ENCODE peak calls at places on chromosomes 6 and 20, in six cellular contexts. W is IMR-90, G is GM12878, Y is K562, H is HepG2, I is SK-N-SH. K is an unnamed sample.

GRCh38 chr6:47405273-47405672 is 72.3 kb upstream of the CD2AP start:
- DNase-seq in W (no peak), G (no peak), Y (no peak), H (no peak), I (no peak), K (no peak)

GRCh38 chr6:8172510-8172909 is 70.2 kb upstream of the EEF1E1 start:
- DNase-seq in W (no peak), G (no peak), Y (no peak), H (no peak), I (no peak), K (no peak)

GRCh38 chr20:35991142-35991771 is 22.9 kb downstream of the CNBD2 start:
- DNase-seq in W (peak; percentile 34), G (no peak), Y (peak; percentile 47), H (peak; percentile 35), I (peak; percentile 49), K (peak; percentile 79)

GRCh38 chr20:48661575-48662473 is 166.0 kb downstream of the PREX1 start:
- DNase-seq in W (no peak), G (no peak), Y (no peak), H (no peak), I (no peak), K (no peak)

GRCh38 chr6:2038096-2038495 is 207.3 kb downstream of the GMDS start:
- DNase-seq in W (peak; percentile 37), G (no peak), Y (no peak), H (no peak), I (peak; percentile 59), K (no peak)

GRCh38 chr20:37379967-37380828 is 34.3 kb downstream of the SRC start:
- DNase-seq in W (peak; percentile 67), G (no peak), Y (no peak), H (peak; percentile 97), I (peak; percentile 3), K (peak; percentile 44)

GRCh38 chr20:32474009-32474716 is 111.0 kb downstream of the NOL4L start:
- DNase-seq in W (no peak), G (no peak), Y (peak; percentile 43), H (peak; percentile 43), I (peak; percentile 22), K (no peak)

GRCh38 chr6:8664070-8664469 is 228.7 kb upstream of the SLC35B3 start:
- DNase-seq in W (no peak), G (no peak), Y (no peak), H (no peak), I (no peak), K (no peak)

GRCh38 chr20:33663161-33664084 is 1.3 kb downstream of the C20orf144 start:
- DNase-seq in W (peak; percentile 60), G (no peak), Y (peak; percentile 88), H (peak; percentile 70), I (peak; percentile 93), K (peak; percentile 73)

GRCh38 chr6:165846123-165846966 is 183.3 kb upstream of the PDE10A start:
- DNase-seq in W (peak; percentile 8), G (no peak), Y (no peak), H (no peak), I (no peak), K (no peak)

GRCh38 chr6:152368761-152369624 is 268.2 kb downstream of the SYNE1 start:
- DNase-seq in W (peak; percentile 35), G (no peak), Y (no peak), H (no peak), I (no peak), K (no peak)

GRCh38 chr20:208937-209566 is 18.0 kb upstream of the DEFB129 start:
- DNase-seq in W (peak; percentile 79), G (no peak), Y (peak; percentile 30), H (peak; percentile 64), I (peak; percentile 41), K (peak; percentile 72)

GRCh38 chr20:35269055-35269781 is 8.7 kb downstream of the MMP24OS start:
- DNase-seq in W (peak; percentile 62), G (no peak), Y (peak; percentile 80), H (peak; percentile 77), I (peak; percentile 93), K (peak; percentile 76)

GRCh38 chr20:59776626-59777320 is 156.7 kb downstream of the SYCP2 start:
- DNase-seq in W (no peak), G (no peak), Y (no peak), H (no peak), I (peak; percentile 7), K (no peak)

GRCh38 chr6:158262082-158262481 is 50.2 kb upstream of the TULP4 start:
- DNase-seq in W (no peak), G (no peak), Y (no peak), H (no peak), I (no peak), K (no peak)

GRCh38 chr6:30447237-30447636 is 42.1 kb upstream of the HLA-E start:
- DNase-seq in W (peak; percentile 8), G (no peak), Y (no peak), H (peak; percentile 47), I (no peak), K (peak; percentile 24)

DNA sequence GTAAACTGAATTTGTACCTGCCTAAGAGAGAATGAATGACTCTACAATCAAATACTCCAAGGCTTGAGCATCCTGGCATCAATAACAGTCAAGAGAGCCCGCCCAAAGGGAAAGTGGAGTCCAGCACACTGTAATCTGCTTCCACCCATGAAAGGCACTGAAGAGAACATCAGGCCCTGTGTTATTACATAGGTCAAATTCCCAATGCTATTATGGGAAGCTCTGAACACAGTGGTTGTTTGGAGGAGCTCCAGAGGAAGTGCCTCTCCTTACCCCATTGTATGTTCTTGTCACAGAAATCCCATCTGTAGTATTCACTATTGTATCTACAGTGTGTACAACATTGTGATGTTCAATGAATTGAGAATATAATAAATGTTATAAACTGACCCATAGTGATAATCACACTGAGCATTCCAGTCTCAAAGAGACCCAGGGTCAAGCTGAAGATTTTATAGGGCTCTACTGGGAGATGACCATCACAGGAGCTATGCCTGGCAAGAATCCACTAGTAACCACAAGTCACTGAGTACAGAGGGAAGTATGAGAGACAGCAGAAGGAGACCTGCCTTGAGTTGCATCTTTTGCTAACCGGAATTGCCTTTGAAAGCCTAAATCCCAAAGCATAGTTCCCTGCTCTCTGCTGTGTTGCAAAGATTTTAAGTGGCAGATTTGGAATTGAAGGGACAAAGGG is 446.7 kb downstream of the GJA1 start:
- DNase-seq in W (peak; percentile 92), G (no peak), Y (no peak), H (no peak), I (no peak), K (no peak)
- TF ChIP-seq SMC3 in W (no peak), G (no peak), Y (no peak), H (no peak), I (no peak), K (no peak)

GRCh38 chr20:44054849-44055248 is 132.1 kb downstream of the JPH2 start:
- DNase-seq in W (no peak), G (no peak), Y (no peak), H (no peak), I (no peak), K (no peak)
- TF ChIP-seq SMC3 in W (no peak), G (no peak), Y (no peak), H (no peak), I (no peak), K (no peak)

DNA sequence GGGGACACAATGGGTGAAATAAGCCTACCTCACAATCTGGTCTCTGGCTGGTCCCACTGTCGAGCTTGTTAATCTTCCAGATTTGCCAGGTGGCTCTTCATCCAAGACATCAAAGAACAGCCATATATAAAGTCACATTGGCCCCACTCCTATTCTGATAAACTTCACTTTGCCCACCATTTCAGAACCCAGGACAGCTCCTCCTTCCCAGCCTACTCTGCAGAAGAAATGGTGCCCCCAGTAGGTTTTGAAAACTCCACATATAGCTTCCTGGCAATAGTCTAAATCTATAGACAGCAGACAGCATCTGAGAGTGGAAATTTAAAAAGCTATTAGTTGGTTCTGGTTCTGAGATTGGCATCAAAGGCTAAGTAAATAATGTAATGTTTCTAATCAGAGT is 143.1 kb upstream of the PCSK2 start:
- DNase-seq in W (peak; percentile 10), G (no peak), Y (no peak), H (peak; percentile 10), I (no peak), K (no peak)
- TF ChIP-seq SMC3 in W (no peak), G (no peak), Y (no peak), H (no peak), I (no peak), K (no peak)

GRCh38 chr20:14446446-14446845 is 109.0 kb upstream of the FLRT3 start:
- DNase-seq in W (peak; percentile 23), G (no peak), Y (no peak), H (no peak), I (no peak), K (no peak)

GRCh38 chr20:14449323-14449722 is 111.9 kb upstream of the FLRT3 start:
- DNase-seq in W (peak; percentile 45), G (no peak), Y (no peak), H (no peak), I (no peak), K (no peak)

GRCh38 chr20:14444106-14444505 is 106.7 kb upstream of the FLRT3 start:
- DNase-seq in W (no peak), G (no peak), Y (no peak), H (no peak), I (no peak), K (no peak)

GRCh38 chr20:14445902-14446301 is 108.5 kb upstream of the FLRT3 start:
- DNase-seq in W (no peak), G (no peak), Y (no peak), H (no peak), I (no peak), K (no peak)

DNA sequence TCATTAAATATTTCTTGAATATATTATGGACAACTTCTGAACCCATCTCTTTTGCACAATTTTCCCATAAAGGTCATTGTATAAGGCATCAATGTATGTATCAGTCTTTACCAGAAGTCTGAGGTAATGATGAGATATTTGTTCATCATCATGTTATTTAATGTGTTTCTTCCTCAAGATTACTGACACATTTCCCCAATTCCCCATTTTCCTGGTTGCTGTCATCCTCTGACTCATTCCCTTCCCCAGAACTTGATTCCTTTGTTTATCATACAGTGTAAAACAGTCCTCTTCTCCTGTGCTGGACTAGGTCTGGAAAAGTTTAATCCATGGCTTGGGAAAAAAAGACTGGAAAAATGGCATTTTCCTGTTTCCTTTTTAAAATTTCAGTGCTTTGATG is 107.9 kb upstream of the FLRT3 start:
- DNase-seq in W (peak; percentile 88), G (no peak), Y (no peak), H (no peak), I (no peak), K (no peak)
- TF ChIP-seq SMC3 in W (no peak), G (no peak), Y (no peak), H (no peak), I (no peak), K (no peak)

GRCh38 chr6:104229057-104229456 is 630.7 kb downstream of the HACE1 start:
- DNase-seq in W (no peak), G (no peak), Y (no peak), H (no peak), I (no peak), K (no peak)

GRCh38 chr6:104227502-104227901 is 632.2 kb downstream of the HACE1 start:
- DNase-seq in W (no peak), G (no peak), Y (no peak), H (no peak), I (no peak), K (no peak)

DNA sequence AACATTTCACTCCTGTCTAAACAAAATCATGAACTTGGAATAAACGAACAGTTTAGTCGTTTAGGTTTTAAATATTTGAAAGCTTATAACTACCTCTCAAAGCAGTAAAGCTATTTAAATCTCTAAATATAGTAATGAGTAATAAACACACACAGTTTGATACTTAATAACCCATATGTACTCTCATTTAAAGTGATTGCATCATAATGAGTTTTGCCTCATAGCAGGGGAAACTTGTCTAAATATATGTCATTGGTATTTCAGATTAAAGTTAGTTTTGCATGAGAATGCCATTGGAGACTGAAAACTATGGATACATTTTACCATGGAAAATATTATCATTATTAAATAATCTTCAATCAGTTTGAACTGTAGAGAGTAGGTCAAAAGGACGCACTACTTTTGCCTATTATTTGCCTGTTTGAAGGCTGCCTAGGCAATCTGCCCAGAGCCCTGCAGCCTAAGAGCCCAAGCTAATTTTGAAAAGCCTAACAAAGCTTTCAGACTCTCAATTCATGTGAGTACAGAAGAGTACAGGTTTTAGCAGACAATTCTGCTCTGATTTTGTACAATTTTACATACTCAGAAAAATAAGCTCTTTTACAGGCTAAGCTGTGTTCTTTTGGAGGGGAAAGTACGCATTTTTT is 632.8 kb downstream of the HACE1 start:
- DNase-seq in W (no peak), G (no peak), Y (no peak), H (no peak), I (no peak), K (no peak)
- TF ChIP-seq SMC3 in W (no peak), G (no peak), Y (no peak), H (no peak), I (no peak), K (no peak)

K was measured in A549.